ENCODE peak calls at places on chromosomes 7 and 10, in five cellular contexts. B is upper lobe of right lung, A is A549, U is heart left ventricle, J is fibroblast of mammary gland. D is an unnamed sample.

GRCh38 chr10:70779088-70779487 is 6.1 kb downstream of the TBATA start:
- DNase-seq in B (no peak), A (no peak), U (no peak), J (no peak), D (peak; percentile 21)

GRCh38 chr7:82375713-82376112 is 67.9 kb downstream of the CACNA2D1 start:
- DNase-seq in B (no peak), A (no peak), U (no peak), J (no peak), D (no peak)

GRCh38 chr7:148650232-148650858 is 48.4 kb upstream of the CUL1 start:
- DNase-seq in B (no peak), A (no peak), U (no peak), J (peak; percentile 37), D (peak; percentile 66)

GRCh38 chr10:127833804-127834203 is 58.9 kb downstream of the CLRN3 start:
- DNase-seq in B (no peak), A (no peak), U (no peak), J (no peak), D (no peak)

GRCh38 chr10:50260791-50261281 is 9.5 kb upstream of the ASAH2 start:
- DNase-seq in B (no peak), A (no peak), U (no peak), J (no peak), D (no peak)

GRCh38 chr7:134355004-134355525 is 38.3 kb upstream of the SLC35B4 start:
- DNase-seq in B (no peak), A (no peak), U (no peak), J (no peak), D (no peak)

GRCh38 chr7:15821484-15822122 is 135.1 kb upstream of the MEOX2 start:
- DNase-seq in B (no peak), A (no peak), U (no peak), J (peak; percentile 38), D (peak; percentile 81)

GRCh38 chr7:158283016-158283974 is 304.3 kb downstream of the PTPRN2 start:
- DNase-seq in B (peak; percentile 45), A (no peak), U (no peak), J (no peak), D (no peak)

GRCh38 chr7:108285018-108285368 is 154.8 kb upstream of the LAMB4 start:
- DNase-seq in B (no peak), A (no peak), U (no peak), J (no peak), D (no peak)

GRCh38 chr7:2372724-2373123 is 18.1 kb downstream of the EIF3B start:
- DNase-seq in B (no peak), A (no peak), U (no peak), J (no peak), D (no peak)

GRCh38 chr7:30986738-30987137 is 23.0 kb downstream of the GHRHR start:
- DNase-seq in B (no peak), A (no peak), U (no peak), J (no peak), D (no peak)

GRCh38 chr7:157564518-157565177 is 227.8 kb downstream of the DNAJB6 start:
- DNase-seq in B (no peak), A (no peak), U (no peak), J (peak; percentile 48), D (no peak)

GRCh38 chr7:5646846-5647245 is 134.6 kb downstream of the RNF216 start:
- DNase-seq in B (no peak), A (no peak), U (no peak), J (peak; percentile 87), D (peak; percentile 77)

GRCh38 chr7:79176859-79177477 is 276.5 kb downstream of the MAGI2 start:
- DNase-seq in B (no peak), A (peak; percentile 5), U (no peak), J (peak; percentile 61), D (peak; percentile 72)

GRCh38 chr10:454860-455259 is 234.6 kb downstream of the DIP2C start:
- DNase-seq in B (no peak), A (peak; percentile 68), U (no peak), J (peak; percentile 93), D (peak; percentile 90)

GRCh38 chr7:78345979-78346378 is 547.4 kb downstream of the PHTF2 start:
- DNase-seq in B (peak; percentile 71), A (no peak), U (no peak), J (no peak), D (no peak)

GRCh38 chr10:89515031-89515841 is 20.2 kb downstream of the SLC16A12 start:
- DNase-seq in B (no peak), A (no peak), U (peak; percentile 53), J (peak; percentile 100), D (peak; percentile 95)

GRCh38 chr10:13758302-13758701 is 171.5 kb downstream of the PRPF18 start:
- DNase-seq in B (no peak), A (no peak), U (no peak), J (peak; percentile 40), D (peak; percentile 87)

GRCh38 chr10:100570518-100570865 is 34.7 kb downstream of the HIF1AN start:
- DNase-seq in B (no peak), A (no peak), U (no peak), J (no peak), D (no peak)

GRCh38 chr7:123879628-123880027 is 34.7 kb downstream of the HYAL4 start:
- DNase-seq in B (no peak), A (no peak), U (no peak), J (no peak), D (no peak)

GRCh38 chr7:67377939-67378862 is 381.6 kb downstream of the TYW1 start:
- DNase-seq in B (peak; percentile 76), A (peak; percentile 57), U (peak; percentile 55), J (peak; percentile 72), D (peak; percentile 61)

GRCh38 chr10:112810651-112811215 is 139.3 kb upstream of the TCF7L2 start:
- DNase-seq in B (no peak), A (no peak), U (no peak), J (no peak), D (no peak)

GRCh38 chr7:112143567-112143966 is 62.6 kb downstream of the DOCK4 start:
- DNase-seq in B (no peak), A (no peak), U (no peak), J (peak; percentile 95), D (peak; percentile 93)

GRCh38 chr10:68156373-68157185 is 47.3 kb downstream of the MYPN start:
- DNase-seq in B (no peak), A (peak; percentile 35), U (peak; percentile 62), J (peak; percentile 83), D (peak; percentile 87)
- H3K4me3 ChIP-seq in B (no peak overlapping the region), A (no peak overlapping the region), U (no peak overlapping the region), J (no peak overlapping the region), D (no peak overlapping the region)

DNA sequence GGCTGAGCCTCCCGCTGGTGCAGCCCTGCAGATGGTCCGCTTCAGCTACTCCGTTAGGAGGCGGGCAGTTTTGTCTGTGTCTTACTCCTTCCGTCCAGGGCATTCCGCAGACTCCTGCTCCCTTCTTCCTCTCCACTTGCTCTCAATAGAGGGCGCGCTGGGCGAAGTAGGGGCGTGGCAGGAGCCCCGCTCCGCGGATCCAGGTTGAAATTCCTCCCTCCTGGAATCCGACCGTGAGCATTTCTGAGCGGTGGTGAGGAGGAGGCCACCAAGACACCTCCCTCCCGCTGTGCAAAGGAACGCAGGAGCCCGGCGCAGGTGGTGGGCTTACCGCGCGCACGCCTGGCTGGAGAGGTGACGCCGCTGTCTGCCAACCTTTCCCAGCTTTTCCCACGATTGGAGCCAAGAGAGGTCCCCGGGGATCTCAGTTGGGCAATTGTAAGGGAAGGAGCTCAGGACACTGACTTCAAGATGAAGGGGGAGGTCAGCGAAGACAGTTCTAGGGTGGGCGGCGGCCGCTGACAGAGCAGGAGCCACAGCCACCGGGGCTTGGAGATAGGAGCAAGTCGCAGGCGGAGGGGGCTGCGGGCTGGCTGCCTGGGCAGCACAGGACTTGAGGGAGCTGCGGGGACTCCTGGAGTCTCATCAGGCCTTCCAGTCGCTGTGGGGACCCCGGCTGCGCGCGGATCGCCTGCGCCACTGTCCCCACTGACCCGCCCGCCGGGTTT is 1011.3 kb downstream of the XPNPEP1 start:
- DNase-seq in B (peak; percentile 70), A (peak; percentile 15), U (peak; percentile 39), J (peak; percentile 65), D (peak; percentile 63)
- TF ChIP-seq CTCF in B (peak; percentile 38), A (peak; percentile 32), U (peak; percentile 10), J (peak; percentile 58), D (peak; percentile 73)

GRCh38 chr7:150368884-150369739 is 490 bp downstream of the REPIN1 start:
- DNase-seq in B (peak; percentile 84), A (peak; percentile 79), U (peak; percentile 85), J (peak; percentile 51), D (peak; percentile 59)

GRCh38 chr7:150370612-150371071 is 2.0 kb downstream of the REPIN1 start:
- DNase-seq in B (no peak), A (no peak), U (no peak), J (no peak), D (peak; percentile 58)

GRCh38 chr7:150371131-150371995 is 2.7 kb downstream of the REPIN1 start:
- DNase-seq in B (peak; percentile 65), A (no peak), U (no peak), J (no peak), D (no peak)

GRCh38 chr7:150368098-150368883 is at the start of gene REPIN1:
- DNase-seq in B (peak; percentile 97), A (peak; percentile 72), U (peak; percentile 95), J (peak; percentile 75), D (peak; percentile 73)

GRCh38 chr7:150369740-150370501 is 1.3 kb downstream of the REPIN1 start:
- DNase-seq in B (no peak), A (no peak), U (no peak), J (no peak), D (no peak)
- H3K4me3 ChIP-seq in B (peak overlapping the region; percentile 85), A (peak overlapping the region; percentile 96), U (peak overlapping the region; percentile 96), J (peak overlapping the region; percentile 86), D (peak overlapping the region; percentile 95)

DNA sequence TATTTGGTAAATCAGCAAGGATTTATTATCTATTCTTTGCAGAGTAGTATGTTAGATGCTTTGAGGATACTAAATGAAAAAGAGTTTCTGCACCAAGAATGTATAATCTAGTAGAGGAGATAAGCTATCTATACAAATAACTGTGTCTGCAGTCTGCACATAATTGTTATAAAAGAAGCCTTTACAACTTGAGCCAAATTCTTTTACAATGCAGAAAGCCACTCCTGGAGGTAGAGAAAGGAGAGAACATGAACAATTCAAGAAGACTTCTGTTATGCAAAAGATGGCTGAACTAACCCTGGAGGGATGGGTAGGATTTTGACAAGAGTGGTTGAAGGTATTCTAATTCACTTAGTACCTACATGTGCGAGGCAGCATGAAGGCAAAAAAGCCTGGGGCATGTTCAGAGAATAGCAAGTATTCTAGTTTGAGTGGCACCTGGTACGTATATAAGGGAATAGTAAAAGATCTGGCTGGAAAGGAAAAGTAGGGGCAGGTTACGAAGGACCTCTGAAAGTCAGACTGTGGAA is 251.1 kb upstream of the KAT6B start:
- DNase-seq in B (no peak), A (no peak), U (no peak), J (no peak), D (peak; percentile 51)
- TF ChIP-seq CTCF in B (no peak), A (no peak), U (no peak), J (no peak), D (no peak)

D was measured in fibroblast of the aortic adventitia.